ENCODE peak calls at places on chromosomes 5 and 9, in eight cellular contexts. Y is RPMI8226; M is AG09309; Z is endothelial cell; I is epithelial cell of esophagus; O is NCI-H1105; U is hippocampal formation; E is activated T-helper 1 cell treated with anti-CD3 and anti-CD28 coated beads, Interleukin-2, amount 50 U/mL, for 16 hours. C is an unnamed sample.

GRCh38 chr9:38067892-38068615 is 973 bp downstream of the SHB start:
- DNase-seq in O (no peak), Y (peak), E (no peak), I (no peak), U (no peak), M (no peak), Z (peak), C (no peak)

GRCh38 chr5:103910002-103910401 is 347.4 kb upstream of the NUDT12 start:
- DNase-seq in M (no peak), Z (no peak), O (no peak), I (no peak), E (no peak), Y (no peak), U (no peak), C (no peak)

GRCh38 chr5:170863646-170864045 is 1.8 kb downstream of the RANBP17 start:
- DNase-seq in O (no peak), E (no peak), Z (no peak), U (no peak), Y (no peak), M (peak), I (no peak), C (no peak)

GRCh38 chr9:36007309-36007708 is 29.4 kb upstream of the RECK start:
- DNase-seq in M (no peak), E (no peak), Y (peak), U (no peak), I (no peak), Z (no peak), O (no peak), C (no peak)

GRCh38 chr9:27145143-27145542 is 36.1 kb downstream of the TEK start:
- DNase-seq in Z (peak), O (no peak), Y (no peak), U (no peak), I (no peak), M (no peak), E (no peak), C (no peak)

GRCh38 chr5:169873642-169874041 is 106.7 kb downstream of the INSYN2B start:
- DNase-seq in O (no peak), I (no peak), U (peak), E (no peak), Z (no peak), M (no peak), Y (no peak), C (no peak)

GRCh38 chr9:37953775-37954437 is 50.0 kb upstream of the SLC25A51 start:
- DNase-seq in E (no peak), Z (no peak), I (peak), U (no peak), M (peak), Y (no peak), O (no peak), C (no peak)

GRCh38 chr9:63859475-63860215 is 1425.4 kb downstream of the FOXD4L5 start:
- DNase-seq in E (peak), U (no peak), M (no peak), O (no peak), Z (no peak), Y (peak), I (peak), C (no peak)

GRCh38 chr5:10343486-10343885 is 10.0 kb upstream of the MARCHF6 start:
- DNase-seq in M (no peak), E (no peak), Z (no peak), U (no peak), I (peak), O (no peak), Y (no peak), C (no peak)

GRCh38 chr5:176736271-176736965 is 73.9 kb upstream of the UNC5A start:
- DNase-seq in Y (no peak), M (no peak), I (no peak), U (no peak), O (no peak), Z (no peak), E (no peak), C (no peak)

GRCh38 chr5:147898875-147899401 is 7.4 kb downstream of the C5orf46 start:
- DNase-seq in O (no peak), Y (no peak), Z (no peak), U (no peak), I (peak), E (no peak), M (no peak), C (no peak)

GRCh38 chr5:158837908-158838307 is 261.8 kb downstream of the EBF1 start:
- DNase-seq in O (no peak), M (no peak), Z (no peak), Y (no peak), U (no peak), I (no peak), E (no peak), C (no peak)